ENCODE peak calls at places on chromosome 14, in six cellular contexts. R, T, J, X, Q and Y are unnamed samples. For H3K27me3, the result is how much of the 10 kb centered on the place peaks cover.

GRCh38 chr14:73426877-73427276 is 31.5 kb downstream of the NUMB start:
- DNase-seq in R (no peak), T (peak), J (no peak), X (no peak), Q (no peak), Y (peak)

GRCh38 chr14:105739331-105740102 is 213.1 kb downstream of the TMEM121 start:
- DNase-seq in R (no peak), T (no peak), J (no peak), X (no peak), Q (no peak), Y (no peak)

GRCh38 chr14:61560323-61560722 is 135.0 kb upstream of the HIF1A start:
- DNase-seq in R (peak), T (peak), J (no peak), X (no peak), Q (no peak), Y (peak)

GRCh38 chr14:58846682-58847465 is 209.1 kb downstream of the DACT1 start:
- DNase-seq in R (no peak), T (no peak), J (no peak), X (no peak), Q (no peak), Y (no peak)

GRCh38 chr14:35355981-35356839 is 48.3 kb downstream of the NFKBIA start:
- DNase-seq in R (no peak), T (no peak), J (peak), X (peak), Q (no peak), Y (no peak)

GRCh38 chr14:65203574-65203973 is 101.3 kb upstream of the MAX start:
- DNase-seq in R (no peak), T (no peak), J (no peak), X (no peak), Q (no peak), Y (no peak)

GRCh38 chr14:56094063-56094462 is 24.1 kb upstream of the PELI2 start:
- DNase-seq in R (no peak), T (no peak), J (no peak), X (no peak), Q (no peak), Y (peak)

GRCh38 chr14:53953002-53953827 is 3.4 kb downstream of the BMP4 start:
- DNase-seq in R (peak), T (peak), J (peak), X (no peak), Q (peak), Y (peak)

GRCh38 chr14:85336817-85337216 is 193.1 kb upstream of the FLRT2 start:
- DNase-seq in R (no peak), T (no peak), J (no peak), X (no peak), Q (no peak), Y (no peak)

GRCh38 chr14:56630707-56631106 is 51.1 kb downstream of the TMEM260 start:
- DNase-seq in R (no peak), T (peak), J (no peak), X (no peak), Q (no peak), Y (peak)

GRCh38 chr14:95037273-95037672 is 120.1 kb downstream of the DICER1 start:
- DNase-seq in R (peak), T (no peak), J (no peak), X (no peak), Q (no peak), Y (no peak)

GRCh38 chr14:31300883-31301282 is 93.3 kb upstream of the HECTD1 start:
- DNase-seq in R (no peak), T (no peak), J (no peak), X (no peak), Q (no peak), Y (no peak)

GRCh38 chr14:75374911-75375310 is 52.9 kb upstream of the JDP2 start:
- DNase-seq in R (no peak), T (no peak), J (no peak), X (no peak), Q (no peak), Y (no peak)

GRCh38 chr14:32259368-32260013 is 56.4 kb upstream of the RNU6-8 start:
- DNase-seq in R (no peak), T (peak), J (no peak), X (peak), Q (peak), Y (no peak)

GRCh38 chr14:102262894-102263462 is 42.0 kb downstream of the MOK start:
- DNase-seq in R (no peak), T (no peak), J (no peak), X (peak), Q (peak), Y (no peak)

GRCh38 chr14:97328743-97329142 is 531.6 kb downstream of the VRK1 start:
- DNase-seq in R (no peak), T (no peak), J (no peak), X (no peak), Q (no peak), Y (no peak)

GRCh38 chr14:25396128-25396527 is 346.2 kb upstream of the STXBP6 start:
- DNase-seq in R (no peak), T (no peak), J (no peak), X (no peak), Q (no peak), Y (no peak)
- H3K27ac ChIP-seq in R (no peak), T (no peak), J (no peak), X (no peak), Q (no peak), Y (no peak)

DNA sequence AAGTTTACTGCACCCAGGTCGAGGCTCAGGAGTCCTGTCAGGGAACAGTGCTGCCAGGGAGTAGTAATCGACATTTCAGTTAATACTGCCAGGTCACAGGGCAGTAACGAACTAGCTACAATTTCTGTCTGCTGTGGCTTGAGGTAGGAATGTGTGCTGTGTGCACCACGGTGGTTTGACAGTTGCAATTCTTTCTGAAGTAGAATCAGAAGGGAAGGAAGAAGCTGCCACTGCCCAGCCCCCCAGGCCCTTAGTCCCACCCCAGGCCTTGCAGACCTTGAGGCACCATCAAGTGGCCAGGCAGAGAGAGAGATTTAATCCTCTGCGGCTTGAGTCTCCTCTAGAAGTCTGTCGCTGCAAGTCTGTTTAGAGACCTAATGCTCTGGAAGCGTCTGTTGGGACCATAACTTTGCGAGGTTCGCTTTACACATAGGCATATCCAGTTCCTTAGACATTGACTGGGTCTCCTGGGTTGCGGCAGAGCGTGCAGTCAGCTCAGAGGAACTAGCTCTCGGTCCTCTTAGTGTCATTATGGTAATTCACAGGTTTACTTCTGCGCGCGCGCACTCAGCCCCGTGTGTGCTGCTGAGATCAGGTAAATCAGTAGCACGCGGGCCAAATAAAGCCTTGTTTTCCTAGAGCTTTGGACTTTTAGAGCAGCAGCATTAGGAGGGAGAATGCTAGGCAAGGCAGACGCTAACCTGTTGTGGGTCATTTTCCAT is 9.8 kb downstream of the NKX2-1 start:
- DNase-seq in R (no peak), T (no peak), J (peak), X (no peak), Q (peak), Y (no peak)
- H3K27me3 ChIP-seq in R (half or more), T (half or more), J (under half), X (under half), Q (half or more), Y (half or more)

GRCh38 chr14:77275041-77275854 is 4.2 kb upstream of the NGB start:
- DNase-seq in R (no peak), T (no peak), J (no peak), X (no peak), Q (no peak), Y (no peak)
- TF ChIP-seq CTCF in R (no peak), T (no peak), J (no peak), X (no peak), Q (peak), Y (no peak)

GRCh38 chr14:90569606-90570462 is 173.0 kb downstream of the CALM1 start:
- DNase-seq in R (no peak), T (no peak), J (no peak), X (no peak), Q (no peak), Y (no peak)
- H3K27ac ChIP-seq in R (no peak), T (no peak), J (no peak), X (no peak), Q (no peak), Y (no peak)

GRCh38 chr14:92297818-92298595 is 25.0 kb upstream of the SLC24A4 start:
- DNase-seq in R (no peak), T (no peak), J (no peak), X (no peak), Q (no peak), Y (no peak)
- H3K27me3 ChIP-seq in R (under half), T (under half), J (under half), X (under half), Q (under half), Y (under half)

GRCh38 chr14:89807151-89807550 is 147.4 kb downstream of the EFCAB11 start:
- DNase-seq in R (no peak), T (peak), J (no peak), X (no peak), Q (no peak), Y (no peak)

GRCh38 chr14:89807905-89808304 is 146.6 kb downstream of the EFCAB11 start:
- DNase-seq in R (no peak), T (no peak), J (no peak), X (no peak), Q (no peak), Y (peak)

GRCh38 chr14:89814126-89814525 is 140.4 kb downstream of the EFCAB11 start:
- DNase-seq in R (no peak), T (no peak), J (no peak), X (no peak), Q (no peak), Y (no peak)

GRCh38 chr14:89813485-89814080 is 140.9 kb downstream of the EFCAB11 start:
- DNase-seq in R (no peak), T (peak), J (no peak), X (no peak), Q (peak), Y (peak)

GRCh38 chr14:89810101-89810500 is 144.4 kb downstream of the EFCAB11 start:
- DNase-seq in R (no peak), T (peak), J (no peak), X (no peak), Q (no peak), Y (peak)
- TF ChIP-seq CTCF in R (no peak), T (no peak), J (no peak), X (no peak), Q (no peak), Y (no peak)

GRCh38 chr14:99968156-99968920 is 96.9 kb upstream of the EVL start:
- DNase-seq in R (no peak), T (peak), J (no peak), X (no peak), Q (no peak), Y (peak)
- H3K27ac ChIP-seq in R (no peak), T (peak), J (no peak), X (no peak), Q (no peak), Y (no peak)